ENCODE peak calls at places on chromosome X, in four cellular contexts. U, V, I and P are unnamed samples.

GRCh38 chrX:139881572-139881971 is 51.3 kb downstream of the ATP11C start:
- DNase-seq in U (no peak), V (no peak), I (no peak), P (no peak)

GRCh38 chrX:118347131-118347530 is 1.2 kb downstream of the WDR44 start:
- DNase-seq in U (no peak), V (no peak), I (no peak), P (no peak)

GRCh38 chrX:19886375-19886774 is 1.0 kb downstream of the SH3KBP1 start:
- DNase-seq in U (no peak), V (no peak), I (no peak), P (no peak)

GRCh38 chrX:72314881-72315280 is 9.2 kb upstream of the CITED1 start:
- DNase-seq in U (no peak), V (no peak), I (no peak), P (no peak)

GRCh38 chrX:143669395-143669794 is 33.5 kb upstream of the SLITRK4 start:
- DNase-seq in U (no peak), V (no peak), I (no peak), P (no peak)

GRCh38 chrX:88604433-88605221 is 142.4 kb upstream of the CPXCR1 start:
- DNase-seq in U (no peak), V (no peak), I (no peak), P (no peak)

GRCh38 chrX:134803551-134804183 is 145.4 kb upstream of the PLAC1 start:
- DNase-seq in U (no peak), V (no peak), I (no peak), P (no peak)

GRCh38 chrX:68942797-68943196 is 114.0 kb downstream of the EFNB1 start:
- DNase-seq in U (no peak), V (no peak), I (no peak), P (no peak)

GRCh38 chrX:154399527-154400368 is 1.6 kb downstream of the RPL10 start:
- DNase-seq in U (no peak), V (no peak), I (no peak), P (no peak)